ENCODE peak calls at places on chromosomes 4 and X, in five cellular contexts. P is A549, Q is HCT116, I is IMR-90, O is K562. Y is an unnamed sample.

GRCh38 chrX:30313322-30313721 is 4.1 kb upstream of the NR0B1 start:
- DNase-seq in I (no peak), Q (no peak), O (no peak), P (no peak), Y (peak; percentile 77)

GRCh38 chr4:34486964-34487363 is 1757.3 kb downstream of the ARAP2 start:
- DNase-seq in Q (no peak), P (no peak), I (no peak), O (no peak), Y (no peak)

GRCh38 chrX:124098089-124098488 is 136.6 kb downstream of the STAG2 start:
- DNase-seq in O (peak; percentile 12), Q (no peak), P (peak; percentile 28), I (peak; percentile 51), Y (peak; percentile 9)

GRCh38 chrX:47658684-47659515 is at the start of gene UXT:
- DNase-seq in Q (peak; percentile 89), P (peak; percentile 98), I (peak; percentile 94), O (peak; percentile 91), Y (peak; percentile 91)

GRCh38 chr4:189940178-189941004 is at the start of gene FRG1:
- DNase-seq in I (peak; percentile 93), P (peak; percentile 93), O (peak; percentile 87), Q (peak; percentile 87), Y (peak; percentile 88)

GRCh38 chr4:75995727-75996126 is 5.0 kb upstream of the SDAD1 start:
- DNase-seq in P (peak; percentile 44), I (peak; percentile 65), O (peak; percentile 36), Q (peak; percentile 42), Y (peak; percentile 49)

GRCh38 chr4:152983221-152983620 is 47.1 kb downstream of the FHDC1 start:
- DNase-seq in Q (no peak), I (no peak), O (peak; percentile 34), P (no peak), Y (no peak)

GRCh38 chr4:40046311-40046980 is 10.2 kb upstream of the N4BP2 start:
- DNase-seq in P (peak; percentile 83), I (peak; percentile 64), Q (no peak), O (peak; percentile 38), Y (peak; percentile 93)

GRCh38 chr4:81919238-81919637 is 447.5 kb upstream of the RASGEF1B start:
- DNase-seq in P (peak; percentile 28), I (peak; percentile 1), O (peak; percentile 46), Q (peak; percentile 12), Y (peak; percentile 21)

GRCh38 chrX:40727599-40728252 is 7.6 kb downstream of the MED14 start:
- DNase-seq in P (no peak), Q (no peak), O (no peak), I (no peak), Y (no peak)

GRCh38 chrX:40663880-40664630 is 16.7 kb upstream of the CXorf38 start:
- DNase-seq in P (peak; percentile 39), O (peak; percentile 9), Q (no peak), I (peak; percentile 33), Y (no peak)

GRCh38 chrX:56764975-56765791 is 36.1 kb downstream of the NBDY start:
- DNase-seq in Q (no peak), I (no peak), P (no peak), O (no peak), Y (no peak)

GRCh38 chrX:29707088-29707487 is 508.3 kb upstream of the MAGEB2 start:
- DNase-seq in O (no peak), Q (no peak), I (no peak), P (no peak), Y (no peak)

GRCh38 chrX:72306085-72306801 is 529 bp upstream of the CITED1 start:
- DNase-seq in P (peak; percentile 20), O (peak; percentile 20), I (no peak), Q (no peak), Y (no peak)

DNA sequence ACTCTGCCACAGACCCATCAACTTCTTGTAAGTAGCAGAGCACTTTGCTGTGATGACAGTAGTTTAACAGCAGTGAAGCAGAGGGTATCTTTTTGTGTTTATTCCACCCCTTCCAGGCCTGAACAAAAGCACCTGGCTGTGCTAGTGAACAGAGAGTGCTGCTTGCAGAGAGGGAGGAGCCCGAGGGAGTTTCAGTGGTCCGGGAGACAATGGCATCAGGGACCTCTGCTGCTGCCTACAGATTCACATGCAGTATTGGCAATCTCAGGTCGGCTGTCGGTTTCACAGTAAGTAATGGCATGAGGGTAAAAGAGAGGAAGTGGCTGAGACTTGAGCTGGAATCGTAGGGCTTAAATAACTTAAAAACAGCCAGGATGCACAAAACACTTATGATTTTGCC is 755.8 kb downstream of the RPA4 start:
- DNase-seq in Q (no peak), I (no peak), O (no peak), P (no peak), Y (no peak)
- TF ChIP-seq CEBPB in Q (no peak), I (no peak), O (no peak), P (no peak), Y (no peak)

DNA sequence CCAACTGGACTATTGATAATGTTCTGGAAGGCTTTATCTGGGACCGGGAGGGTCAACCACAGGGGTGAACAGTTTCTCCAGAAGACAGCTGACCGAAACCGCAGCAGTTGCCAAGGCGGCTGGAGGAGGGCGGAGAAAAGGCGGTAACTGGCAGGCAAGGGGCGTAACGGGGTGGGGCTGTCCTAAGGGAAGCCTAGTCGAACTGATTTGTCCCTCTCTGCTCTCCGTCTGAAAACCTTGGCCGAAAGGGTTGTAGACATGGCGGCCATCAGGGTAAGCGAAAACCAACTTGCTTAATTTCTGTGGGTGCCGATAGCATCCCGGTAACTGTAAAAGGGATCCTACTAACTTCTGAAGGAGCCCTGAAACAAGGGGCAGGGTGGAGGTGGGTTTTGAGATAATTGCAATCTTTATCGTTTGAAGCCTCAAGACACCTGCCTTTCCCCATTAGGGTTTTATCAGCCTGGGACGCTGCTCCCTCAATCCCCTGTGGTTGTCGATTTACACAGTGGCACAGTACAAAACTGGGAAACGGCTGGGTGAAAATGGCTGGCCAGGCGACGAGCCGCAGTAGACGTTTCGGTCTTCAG is at the start of gene APOOL:
- DNase-seq in O (peak; percentile 76), P (peak; percentile 93), I (peak; percentile 88), Q (peak; percentile 78), Y (peak; percentile 77)
- TF ChIP-seq RAD21 in O (no peak), P (no peak), I (no peak), Q (no peak), Y (no peak)

DNA sequence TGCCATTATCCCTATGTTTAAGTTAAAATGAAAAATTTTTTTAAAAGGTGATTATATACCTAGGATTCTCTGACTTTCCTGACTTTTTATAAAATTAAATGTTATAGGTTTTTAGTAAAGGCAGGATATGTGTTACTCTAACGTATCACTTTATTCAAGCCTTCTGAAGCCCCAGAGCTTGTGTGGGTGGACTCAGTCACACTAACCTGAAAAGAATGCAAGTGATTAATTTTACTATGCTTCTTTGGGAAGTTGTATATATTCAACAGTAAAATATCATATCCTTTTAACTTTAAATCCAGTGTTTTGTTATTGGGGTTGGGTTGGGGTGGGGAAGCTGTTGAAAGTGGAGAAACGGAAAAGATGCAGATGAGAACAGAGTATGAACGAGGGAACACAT is 22.8 kb downstream of the PDLIM3 start:
- DNase-seq in P (no peak), Q (no peak), I (peak; percentile 81), O (no peak), Y (no peak)
- TF ChIP-seq CEBPB in P (no peak), Q (no peak), I (no peak), O (no peak), Y (no peak)

DNA sequence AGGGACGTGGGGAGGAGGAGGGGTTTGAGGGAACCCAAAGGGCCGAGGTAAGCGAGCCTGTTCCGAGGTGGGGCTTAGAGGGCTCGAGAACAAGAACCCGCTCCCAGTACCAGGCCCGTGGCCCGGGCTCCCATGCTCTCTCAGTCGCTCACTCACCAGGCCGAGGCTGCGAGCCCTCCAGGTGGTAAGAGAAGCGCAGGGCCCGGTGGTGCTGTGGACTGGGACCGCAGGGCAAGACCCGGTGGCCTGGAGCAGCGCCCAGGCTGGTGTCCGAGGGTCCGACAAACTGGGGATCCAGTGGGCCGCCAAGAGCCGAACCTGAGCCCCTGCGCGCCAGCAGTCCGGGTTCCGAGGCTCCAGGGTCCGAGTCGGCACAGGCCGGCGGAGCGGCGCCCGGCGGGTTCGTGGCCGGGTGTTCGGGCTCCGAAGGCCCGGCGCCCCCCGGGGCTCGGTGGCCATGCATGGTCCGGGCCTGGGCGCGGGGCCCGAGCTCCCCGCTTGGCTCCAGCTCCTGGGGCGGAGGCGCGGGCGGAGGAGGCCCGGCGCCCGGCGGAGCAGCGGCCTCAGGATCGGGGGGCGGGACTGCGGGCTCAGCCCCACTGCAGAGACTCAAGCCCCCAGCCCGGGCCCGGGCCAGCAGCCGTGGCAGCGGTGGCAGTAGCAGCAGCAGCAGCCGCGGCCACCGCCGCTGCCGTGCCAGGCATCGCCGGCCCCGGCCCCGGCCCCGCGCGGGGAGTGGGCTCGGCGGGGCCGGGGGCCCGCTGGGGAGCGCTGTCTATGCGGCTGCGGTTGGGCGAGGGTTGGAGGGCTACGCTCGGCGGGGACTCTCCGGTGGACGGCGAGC is 842 bp downstream of the FGD1 start:
- DNase-seq in Q (no peak), I (peak; percentile 18), P (peak; percentile 20), O (no peak), Y (no peak)
- TF ChIP-seq RAD21 in Q (no peak), I (no peak), P (no peak), O (no peak), Y (no peak)

GRCh38 chrX:16885628-16886027 is 15.5 kb upstream of the RBBP7 start:
- DNase-seq in P (no peak), Q (no peak), I (no peak), O (no peak), Y (no peak)
- TF ChIP-seq CEBPB in P (no peak), Q (no peak), I (no peak), O (no peak), Y (no peak)

GRCh38 chr4:186775867-186776266 is 52.2 kb upstream of the FAT1 start:
- DNase-seq in Q (no peak), P (no peak), O (no peak), I (peak; percentile 44), Y (no peak)

GRCh38 chr4:186782302-186782701 is 58.6 kb upstream of the FAT1 start:
- DNase-seq in I (no peak), P (no peak), O (no peak), Q (no peak), Y (no peak)

GRCh38 chr4:186781032-186781917 is 57.6 kb upstream of the FAT1 start:
- DNase-seq in Q (peak; percentile 66), I (peak; percentile 91), P (peak; percentile 45), O (no peak), Y (peak; percentile 93)

GRCh38 chr4:186780291-186781031 is 56.8 kb upstream of the FAT1 start:
- DNase-seq in O (no peak), Q (no peak), I (peak; percentile 10), P (no peak), Y (no peak)

DNA sequence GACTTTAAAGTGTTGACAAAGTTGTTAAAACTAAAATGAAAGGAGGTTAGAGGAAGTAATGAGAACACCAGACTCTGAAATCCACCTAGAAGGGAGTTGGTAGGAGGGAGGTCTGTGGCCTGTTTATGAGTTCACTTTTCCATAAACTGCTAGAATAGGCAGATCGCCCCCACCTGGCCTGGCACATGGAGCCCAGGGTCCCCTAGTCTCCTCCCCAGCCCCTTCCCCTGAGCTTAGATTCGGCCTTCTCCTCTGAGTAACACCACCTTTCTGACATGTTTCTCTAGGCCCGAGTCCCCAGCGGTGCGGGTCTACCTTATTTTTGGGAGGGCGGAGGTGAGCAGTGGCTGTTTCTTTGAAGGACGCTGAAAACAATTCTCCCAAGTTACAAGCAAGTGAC is 54.5 kb upstream of the FAT1 start:
- DNase-seq in I (no peak), P (no peak), O (no peak), Q (no peak), Y (no peak)
- TF ChIP-seq RAD21 in I (no peak), P (no peak), O (no peak), Q (no peak), Y (no peak)

Y was measured in HepG2.